ENCODE peak calls at places on chromosome 13, in seven cellular contexts. J, T, F, L, Q, N and W are unnamed samples.

GRCh38 chr13:34357435-34358232 is 539.7 kb downstream of the RFC3 start:
- DNase-seq in J (peak; percentile 86), L (no peak), F (peak; percentile 79), T (no peak), Q (peak; percentile 75), N (peak; percentile 77), W (peak; percentile 50)

GRCh38 chr13:95536629-95537241 is 15.8 kb upstream of the CLDN10 start:
- DNase-seq in J (peak; percentile 2), N (peak; percentile 44), T (peak; percentile 27), Q (peak; percentile 59), F (peak; percentile 39), L (no peak), W (peak; percentile 68)

GRCh38 chr13:113611996-113612395 is 27.4 kb downstream of the TFDP1 start:
- DNase-seq in N (no peak), L (no peak), J (no peak), Q (no peak), F (no peak), T (no peak), W (no peak)

GRCh38 chr13:43934273-43934672 is 54.6 kb downstream of the LACC1 start:
- DNase-seq in J (no peak), Q (no peak), N (peak; percentile 53), F (peak; percentile 29), T (no peak), L (no peak), W (no peak)

GRCh38 chr13:73698859-73699258 is 435.3 kb downstream of the KLF12 start:
- DNase-seq in F (peak; percentile 44), L (no peak), J (no peak), T (no peak), Q (no peak), N (no peak), W (no peak)

GRCh38 chr13:33349314-33349995 is 63.9 kb upstream of the STARD13 start:
- DNase-seq in T (no peak), L (peak; percentile 31), N (no peak), Q (peak; percentile 9), F (no peak), J (no peak), W (no peak)

GRCh38 chr13:94548382-94549240 is 47.3 kb downstream of the TGDS start:
- DNase-seq in L (peak; percentile 59), F (peak; percentile 29), N (peak; percentile 21), Q (peak; percentile 58), J (no peak), T (peak; percentile 52), W (no peak)

GRCh38 chr13:39266426-39266825 is 228.2 kb downstream of the NHLRC3 start:
- DNase-seq in T (no peak), J (no peak), F (no peak), N (peak; percentile 63), Q (no peak), L (no peak), W (no peak)

GRCh38 chr13:32736648-32737047 is 150.4 kb downstream of the PDS5B start:
- DNase-seq in L (no peak), N (no peak), F (no peak), Q (peak; percentile 27), J (no peak), T (no peak), W (no peak)

GRCh38 chr13:99922631-99923404 is 48.7 kb downstream of the ZIC5 start:
- DNase-seq in N (no peak), J (no peak), Q (no peak), F (no peak), L (peak; percentile 83), T (no peak), W (no peak)

GRCh38 chr13:98443329-98443728 is 133.6 kb downstream of the STK24 start:
- DNase-seq in J (peak; percentile 85), T (no peak), Q (peak; percentile 71), L (no peak), N (peak; percentile 82), F (peak; percentile 92), W (peak; percentile 47)

GRCh38 chr13:22698477-22698876 is 482.3 kb upstream of the SGCG start:
- DNase-seq in J (no peak), T (no peak), Q (no peak), L (no peak), N (no peak), F (no peak), W (no peak)

GRCh38 chr13:51432576-51432975 is 20.3 kb downstream of the INTS6 start:
- DNase-seq in Q (no peak), T (no peak), L (no peak), F (no peak), J (no peak), N (no peak), W (no peak)

GRCh38 chr13:52846567-52847321 is 1.7 kb downstream of the PCDH8 start:
- DNase-seq in L (peak; percentile 54), T (no peak), J (no peak), F (peak; percentile 2), N (no peak), Q (peak; percentile 1), W (no peak)

GRCh38 chr13:75530536-75530935 is 7.1 kb downstream of the COMMD6 start:
- DNase-seq in L (no peak), T (no peak), J (no peak), Q (no peak), N (no peak), F (no peak), W (no peak)

GRCh38 chr13:65063753-65064152 is 2166.4 kb downstream of the PCDH9 start:
- DNase-seq in F (peak; percentile 72), Q (peak; percentile 30), T (no peak), N (no peak), L (no peak), J (peak; percentile 20), W (no peak)

GRCh38 chr13:98273824-98274786 is 97.0 kb upstream of the RNF113B start:
- DNase-seq in T (no peak), J (no peak), L (no peak), F (peak; percentile 40), N (no peak), Q (no peak), W (no peak)

GRCh38 chr13:27622102-27622820 is 569 bp downstream of the POLR1D start:
- DNase-seq in L (peak; percentile 35), F (peak; percentile 13), Q (peak; percentile 27), J (peak; percentile 45), N (no peak), T (peak; percentile 40), W (no peak)

GRCh38 chr13:34344761-34345600 is 527.0 kb downstream of the RFC3 start:
- DNase-seq in J (no peak), Q (no peak), F (no peak), L (no peak), T (no peak), N (no peak), W (no peak)

GRCh38 chr13:106197506-106197905 is 338.0 kb downstream of the EFNB2 start:
- DNase-seq in F (no peak), Q (no peak), N (no peak), L (no peak), T (no peak), J (no peak), W (no peak)

GRCh38 chr13:109494955-109495354 is 291.4 kb downstream of the IRS2 start:
- DNase-seq in L (no peak), Q (peak; percentile 9), J (peak; percentile 81), F (peak; percentile 52), T (no peak), N (peak; percentile 92), W (peak; percentile 8)

GRCh38 chr13:76894401-76895110 is 8.4 kb upstream of the KCTD12 start:
- DNase-seq in N (peak; percentile 87), F (no peak), L (no peak), J (no peak), T (no peak), Q (no peak), W (peak; percentile 24)

GRCh38 chr13:78595819-78596700 is 7.3 kb downstream of the POU4F1 start:
- DNase-seq in T (no peak), J (no peak), L (no peak), N (no peak), Q (no peak), F (no peak), W (no peak)

GRCh38 chr13:31008400-31009115 is 76.1 kb downstream of the TEX26 start:
- DNase-seq in T (no peak), N (peak; percentile 29), J (no peak), F (peak; percentile 48), Q (no peak), L (no peak), W (peak; percentile 29)

GRCh38 chr13:93559718-93560117 is 333.1 kb downstream of the GPC6 start:
- DNase-seq in T (no peak), F (peak; percentile 84), J (peak; percentile 24), Q (peak; percentile 45), L (no peak), N (peak; percentile 93), W (peak; percentile 95)

GRCh38 chr13:42617262-42617661 is 43.3 kb downstream of the TNFSF11 start:
- DNase-seq in L (no peak), N (no peak), Q (no peak), F (no peak), J (no peak), T (no peak), W (no peak)
- TF ChIP-seq CTCF in L (no peak), N (no peak), Q (no peak), F (no peak), J (no peak), T (no peak), W (no peak)

DNA sequence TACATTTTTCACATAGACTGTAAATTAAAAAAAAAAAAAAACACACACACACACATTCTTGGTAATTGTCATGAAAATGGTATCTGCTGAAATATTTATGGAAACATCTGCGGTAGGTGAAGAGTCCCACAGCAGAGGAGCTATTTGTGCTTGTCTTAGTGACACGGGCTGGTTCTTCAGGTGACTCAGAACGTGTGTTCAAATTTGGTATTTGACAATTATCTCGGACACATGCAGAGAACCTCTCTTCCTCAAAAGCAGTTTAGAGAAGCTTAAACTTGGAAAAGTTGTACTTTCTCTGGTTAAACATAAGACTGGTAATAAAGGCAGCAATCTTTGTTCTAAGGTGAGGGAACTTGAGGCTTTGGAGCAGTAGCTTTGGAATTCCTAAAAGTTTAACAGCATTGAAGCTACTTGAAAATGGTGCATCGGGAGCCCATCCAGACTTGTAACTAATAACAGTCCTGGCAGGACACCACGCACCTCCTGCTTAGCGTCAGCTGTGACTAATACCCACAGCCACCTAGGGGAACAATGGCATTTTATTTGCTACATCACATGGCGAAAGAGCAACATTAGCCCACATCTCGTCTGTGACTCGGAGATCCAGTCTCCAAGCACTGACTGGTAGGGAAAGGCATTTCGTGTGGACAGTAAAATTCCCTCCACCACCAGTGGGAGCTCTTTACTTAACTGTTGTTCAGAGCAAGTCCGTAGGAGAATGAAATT is 1505.1 kb upstream of the SLC10A2 start:
- DNase-seq in T (no peak), J (peak; percentile 54), N (peak; percentile 89), F (peak; percentile 82), Q (peak; percentile 56), L (peak; percentile 69), W (peak; percentile 80)
- TF ChIP-seq CTCF in T (no peak), J (peak; percentile 76), N (peak; percentile 80), F (peak; percentile 73), Q (peak; percentile 36), L (peak; percentile 79), W (peak; percentile 74)

DNA sequence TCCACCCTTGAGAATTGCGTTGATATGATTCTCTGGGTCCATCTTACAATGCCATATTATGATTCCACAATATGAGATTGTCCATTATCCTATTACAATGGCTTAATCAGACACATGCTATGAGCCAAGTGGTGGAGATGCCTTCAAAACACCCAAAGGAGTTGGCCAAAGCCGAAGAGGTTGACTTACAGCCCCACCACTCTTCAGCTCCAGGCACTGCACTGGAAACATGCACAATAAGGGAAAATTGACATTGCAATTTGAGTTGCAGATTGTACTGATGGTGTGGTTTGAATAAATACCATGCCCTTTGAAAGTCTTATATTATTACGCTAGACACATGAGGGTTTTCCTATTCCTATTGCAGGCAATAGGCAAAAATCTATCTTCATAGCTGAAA is 75.4 kb upstream of the TNFSF11 start:
- DNase-seq in N (no peak), T (no peak), F (no peak), Q (peak; percentile 44), J (no peak), L (no peak), W (no peak)
- TF ChIP-seq CTCF in N (no peak), T (no peak), F (no peak), Q (peak; percentile 43), J (no peak), L (no peak), W (no peak)

GRCh38 chr13:35990196-35990595 is 141.0 kb downstream of the DCLK1 start:
- DNase-seq in F (no peak), N (no peak), T (no peak), J (no peak), Q (no peak), L (no peak), W (no peak)
- TF ChIP-seq CTCF in F (no peak), N (peak; percentile 6), T (peak; percentile 39), J (peak; percentile 32), Q (no peak), L (no peak), W (no peak)